ENCODE peak calls at places on chromosomes 3 and 15, in ten cellular contexts. E, K, N, I, X, R, O, Z, J and A are unnamed samples.

GRCh38 chr3:47475029-47475569 is 642 bp downstream of the SCAP start:
- DNase-seq in E (no peak), K (peak), N (peak), I (peak), X (no peak), R (peak), O (no peak), Z (peak), J (peak), A (no peak)

GRCh38 chr3:132517311-132517710 is 79.8 kb upstream of the ACKR4 start:
- DNase-seq in E (no peak), K (no peak), N (peak), I (no peak), X (no peak), R (peak), O (no peak), Z (no peak), J (no peak), A (no peak)

GRCh38 chr3:167776144-167776685 is 40.7 kb downstream of the SERPINI1 start:
- DNase-seq in E (no peak), K (no peak), N (no peak), I (no peak), X (no peak), R (no peak), O (no peak), Z (no peak), J (no peak), A (no peak)

GRCh38 chr3:64254443-64254842 is 29.2 kb upstream of the PRICKLE2 start:
- DNase-seq in E (no peak), K (no peak), N (no peak), I (no peak), X (no peak), R (no peak), O (no peak), Z (no peak), J (no peak), A (no peak)

GRCh38 chr15:51046799-51047449 is 47.8 kb downstream of the TNFAIP8L3 start:
- DNase-seq in E (no peak), K (peak), N (peak), I (peak), X (no peak), R (no peak), O (no peak), Z (no peak), J (peak), A (no peak)

GRCh38 chr3:195895900-195896360 is 12.4 kb downstream of the TNK2 start:
- DNase-seq in E (peak), K (peak), N (no peak), I (no peak), X (no peak), R (peak), O (no peak), Z (no peak), J (peak), A (no peak)

GRCh38 chr3:87997298-87997697 is 61.5 kb downstream of the CGGBP1 start:
- DNase-seq in E (no peak), K (peak), N (peak), I (peak), X (no peak), R (no peak), O (no peak), Z (no peak), J (no peak), A (no peak)

GRCh38 chr3:112338727-112339056 is 5.7 kb downstream of the CD200 start:
- DNase-seq in E (no peak), K (no peak), N (no peak), I (no peak), X (no peak), R (no peak), O (no peak), Z (no peak), J (no peak), A (no peak)

GRCh38 chr15:69576035-69576526 is 123.5 kb downstream of the RPLP1 start:
- DNase-seq in E (peak), K (peak), N (no peak), I (no peak), X (no peak), R (peak), O (peak), Z (peak), J (peak), A (no peak)

GRCh38 chr15:41896566-41896965 is 2.7 kb upstream of the SPTBN5 start:
- DNase-seq in E (no peak), K (no peak), N (no peak), I (no peak), X (no peak), R (no peak), O (no peak), Z (no peak), J (no peak), A (no peak)

GRCh38 chr3:17573396-17573795 is 169.0 kb downstream of the TBC1D5 start:
- DNase-seq in E (peak), K (no peak), N (no peak), I (no peak), X (no peak), R (no peak), O (no peak), Z (no peak), J (no peak), A (no peak)

GRCh38 chr15:39285066-39285465 is 295.8 kb upstream of the THBS1 start:
- DNase-seq in E (no peak), K (no peak), N (no peak), I (no peak), X (no peak), R (no peak), O (no peak), Z (no peak), J (no peak), A (no peak)

GRCh38 chr15:39151545-39151944 is 429.3 kb upstream of the THBS1 start:
- DNase-seq in E (no peak), K (no peak), N (no peak), I (no peak), X (no peak), R (no peak), O (no peak), Z (no peak), J (no peak), A (no peak)

GRCh38 chr3:171741377-171741776 is 68.9 kb downstream of the PLD1 start:
- DNase-seq in E (no peak), K (no peak), N (no peak), I (no peak), X (no peak), R (no peak), O (no peak), Z (no peak), J (no peak), A (no peak)

GRCh38 chr15:33789141-33789540 is 179.2 kb upstream of the CHRM5 start:
- DNase-seq in E (no peak), K (peak), N (no peak), I (peak), X (no peak), R (no peak), O (no peak), Z (no peak), J (peak), A (no peak)

GRCh38 chr3:127646501-127647046 is 17.6 kb downstream of the PODXL2 start:
- DNase-seq in E (no peak), K (peak), N (no peak), I (no peak), X (no peak), R (no peak), O (no peak), Z (no peak), J (no peak), A (no peak)

GRCh38 chr3:156633335-156633734 is 41.1 kb upstream of the TIPARP start:
- DNase-seq in E (no peak), K (peak), N (peak), I (peak), X (peak), R (no peak), O (no peak), Z (no peak), J (peak), A (peak)

GRCh38 chr3:132399054-132399929 is 18.0 kb upstream of the DNAJC13 start:
- DNase-seq in E (peak), K (peak), N (peak), I (peak), X (peak), R (peak), O (no peak), Z (peak), J (peak), A (no peak)

GRCh38 chr3:108006077-108006675 is 84.7 kb downstream of the CD47 start:
- DNase-seq in E (no peak), K (no peak), N (peak), I (no peak), X (no peak), R (peak), O (no peak), Z (no peak), J (peak), A (no peak)

GRCh38 chr3:12916159-12916558 is 74.8 kb upstream of the RPL32 start:
- DNase-seq in E (peak), K (no peak), N (no peak), I (no peak), X (no peak), R (no peak), O (no peak), Z (no peak), J (no peak), A (no peak)

GRCh38 chr15:72082176-72082575 is 35.8 kb downstream of the MYO9A start:
- DNase-seq in E (no peak), K (no peak), N (no peak), I (no peak), X (no peak), R (no peak), O (no peak), Z (no peak), J (no peak), A (no peak)

GRCh38 chr3:188683032-188683491 is 488.7 kb upstream of the TPRG1 start:
- DNase-seq in E (no peak), K (peak), N (peak), I (peak), X (peak), R (peak), O (no peak), Z (peak), J (peak), A (peak)

GRCh38 chr15:47157827-47158226 is 559.5 kb upstream of the SEMA6D start:
- DNase-seq in E (no peak), K (no peak), N (no peak), I (no peak), X (no peak), R (no peak), O (no peak), Z (no peak), J (no peak), A (no peak)

GRCh38 chr15:29129221-29129620 is 140.4 kb downstream of the NSMCE3 start:
- DNase-seq in E (no peak), K (no peak), N (no peak), I (no peak), X (no peak), R (no peak), O (no peak), Z (no peak), J (no peak), A (no peak)

GRCh38 chr15:90871716-90872480 is 3.5 kb downstream of the FURIN start:
- DNase-seq in E (peak), K (no peak), N (no peak), I (no peak), X (no peak), R (no peak), O (no peak), Z (no peak), J (peak), A (no peak)

GRCh38 chr3:127078626-127079025 is 95.7 kb downstream of the PLXNA1 start:
- DNase-seq in E (no peak), K (no peak), N (no peak), I (no peak), X (no peak), R (no peak), O (no peak), Z (no peak), J (no peak), A (no peak)

GRCh38 chr3:147652682-147653081 is 243.5 kb downstream of the ZIC1 start:
- DNase-seq in E (no peak), K (peak), N (no peak), I (peak), X (peak), R (no peak), O (no peak), Z (no peak), J (no peak), A (no peak)

GRCh38 chr3:47103619-47104018 is 60.3 kb downstream of the SETD2 start:
- DNase-seq in E (no peak), K (no peak), N (no peak), I (no peak), X (no peak), R (no peak), O (no peak), Z (no peak), J (no peak), A (no peak)

GRCh38 chr3:147200545-147200944 is 205.8 kb downstream of the ZIC4 start:
- DNase-seq in E (no peak), K (peak), N (peak), I (peak), X (peak), R (no peak), O (no peak), Z (no peak), J (no peak), A (no peak)

GRCh38 chr3:171334465-171334811 is 125.8 kb downstream of the TNIK start:
- DNase-seq in E (no peak), K (no peak), N (no peak), I (no peak), X (no peak), R (no peak), O (no peak), Z (no peak), J (no peak), A (no peak)

GRCh38 chr3:66039590-66039887 is 821 bp upstream of the MAGI1 start:
- DNase-seq in E (peak), K (peak), N (peak), I (no peak), X (no peak), R (peak), O (no peak), Z (no peak), J (peak), A (no peak)

GRCh38 chr3:55622116-55622515 is 135.0 kb upstream of the WNT5A start:
- DNase-seq in E (no peak), K (peak), N (peak), I (peak), X (no peak), R (peak), O (no peak), Z (no peak), J (peak), A (no peak)

GRCh38 chr3:188274249-188274915 is 120.4 kb downstream of the LPP start:
- DNase-seq in E (no peak), K (peak), N (no peak), I (peak), X (no peak), R (peak), O (no peak), Z (no peak), J (no peak), A (no peak)

GRCh38 chr3:36992806-36993325 is at the start of gene EPM2AIP1:
- DNase-seq in E (peak), K (peak), N (peak), I (no peak), X (no peak), R (no peak), O (no peak), Z (no peak), J (peak), A (no peak)

GRCh38 chr3:55296035-55296434 is 191.1 kb downstream of the WNT5A start:
- DNase-seq in E (no peak), K (peak), N (peak), I (peak), X (no peak), R (no peak), O (no peak), Z (no peak), J (no peak), A (no peak)

GRCh38 chr3:30894521-30895289 is at the start of gene GADL1:
- DNase-seq in E (peak), K (peak), N (peak), I (peak), X (no peak), R (peak), O (no peak), Z (no peak), J (peak), A (no peak)